ENCODE peak calls at places on chromosomes 12 and 14, in four cellular contexts. V, M, B and A are unnamed samples. For H3K4me1, the result is how much of the 10 kb centered on the place peaks cover.

GRCh38 chr12:20300457-20300856 is 67.9 kb upstream of the PDE3A start:
- DNase-seq in V (no peak), M (no peak), B (no peak), A (no peak)

GRCh38 chr12:49345048-49345839 is 1.4 kb upstream of the DNAJC22 start:
- DNase-seq in V (no peak), M (peak), B (no peak), A (peak)

GRCh38 chr14:76770521-76771431 is 9.5 kb downstream of the VASH1 start:
- DNase-seq in V (no peak), M (peak), B (no peak), A (no peak)

GRCh38 chr12:110917961-110918360 is 2.4 kb downstream of the MYL2 start:
- DNase-seq in V (no peak), M (no peak), B (no peak), A (no peak)

GRCh38 chr14:39034481-39035296 is 68.3 kb downstream of the SEC23A start:
- DNase-seq in V (no peak), M (no peak), B (peak), A (no peak)

GRCh38 chr12:54749191-54749818 is 101.1 kb upstream of the DCD start:
- DNase-seq in V (no peak), M (no peak), B (peak), A (peak)

GRCh38 chr12:1471224-1471623 is 123.2 kb downstream of the FBXL14 start:
- DNase-seq in V (no peak), M (no peak), B (no peak), A (no peak)

GRCh38 chr12:100024974-100025555 is 40.3 kb upstream of the ANKS1B start:
- DNase-seq in V (no peak), M (no peak), B (no peak), A (no peak)

GRCh38 chr14:76775159-76775694 is 14.0 kb downstream of the VASH1 start:
- DNase-seq in V (no peak), M (peak), B (no peak), A (no peak)

GRCh38 chr14:57921377-57921776 is 55.5 kb upstream of the SLC35F4 start:
- DNase-seq in V (no peak), M (no peak), B (no peak), A (no peak)

GRCh38 chr14:96631621-96632362 is 129.6 kb downstream of the PAPOLA start:
- DNase-seq in V (no peak), M (peak), B (no peak), A (no peak)

GRCh38 chr12:10213168-10214130 is 772 bp downstream of the GABARAPL1 start:
- DNase-seq in V (peak), M (peak), B (peak), A (peak)

GRCh38 chr14:31084385-31084784 is 58.2 kb upstream of the STRN3 start:
- DNase-seq in V (no peak), M (no peak), B (no peak), A (peak)

GRCh38 chr12:12896261-12896660 is 4.9 kb downstream of the GPRC5A start:
- DNase-seq in V (no peak), M (no peak), B (peak), A (no peak)

GRCh38 chr14:99768381-99768780 is 24.8 kb upstream of the EML1 start:
- DNase-seq in V (no peak), M (peak), B (no peak), A (no peak)

GRCh38 chr12:97716356-97716755 is 253.8 kb downstream of the RMST start:
- DNase-seq in V (no peak), M (no peak), B (peak), A (no peak)

GRCh38 chr12:117188961-117189724 is 1.1 kb downstream of the FBXO21 start:
- DNase-seq in V (no peak), M (no peak), B (peak), A (peak)

GRCh38 chr12:75390156-75390898 is 562 bp upstream of the GLIPR1L2 start:
- DNase-seq in V (no peak), M (no peak), B (no peak), A (no peak)

GRCh38 chr14:69708586-69709169 is 58.3 kb upstream of the SRSF5 start:
- DNase-seq in V (no peak), M (no peak), B (no peak), A (no peak)

GRCh38 chr14:90732723-90733122 is 83.5 kb downstream of the TTC7B start:
- DNase-seq in V (no peak), M (no peak), B (no peak), A (no peak)

GRCh38 chr12:95532851-95533250 is 18.4 kb downstream of the USP44 start:
- DNase-seq in V (no peak), M (no peak), B (peak), A (no peak)

GRCh38 chr12:92469837-92470236 is 233.0 kb upstream of the PLEKHG7 start:
- DNase-seq in V (no peak), M (no peak), B (peak), A (peak)

GRCh38 chr12:116274552-116275375 is 2.7 kb downstream of the MED13L start:
- DNase-seq in V (no peak), M (no peak), B (no peak), A (no peak)

GRCh38 chr12:52193991-52194390 is 2.2 kb upstream of the KRT80 start:
- DNase-seq in V (no peak), M (no peak), B (peak), A (peak)

GRCh38 chr12:126966498-126966897 is 1300.5 kb upstream of the TMEM132C start:
- DNase-seq in V (no peak), M (no peak), B (no peak), A (no peak)

GRCh38 chr12:132710062-132710421 is 600 bp upstream of the PGAM5 start:
- DNase-seq in V (peak), M (no peak), B (no peak), A (no peak)

GRCh38 chr14:93047661-93048060 is 68.1 kb downstream of the ITPK1 start:
- DNase-seq in V (peak), M (peak), B (no peak), A (no peak)

GRCh38 chr14:33959692-33960151 is 8.8 kb upstream of the EGLN3 start:
- DNase-seq in V (no peak), M (no peak), B (no peak), A (no peak)

GRCh38 chr12:115313929-115314328 is 630.0 kb upstream of the TBX3 start:
- DNase-seq in V (no peak), M (no peak), B (no peak), A (no peak)

GRCh38 chr12:75852143-75852542 is 179.4 kb downstream of the PHLDA1 start:
- DNase-seq in V (no peak), M (no peak), B (no peak), A (peak)

GRCh38 chr12:1319215-1319614 is 275.2 kb downstream of the FBXL14 start:
- DNase-seq in V (no peak), M (no peak), B (peak), A (no peak)

GRCh38 chr14:99524804-99525698 is 43.8 kb downstream of the CCNK start:
- DNase-seq in V (peak), M (no peak), B (peak), A (no peak)

GRCh38 chr12:2654741-2655140 is 140.0 kb upstream of the FKBP4 start:
- DNase-seq in V (no peak), M (no peak), B (no peak), A (no peak)

GRCh38 chr14:76396714-76397187 is 20.8 kb downstream of the ESRRB start:
- DNase-seq in V (no peak), M (no peak), B (no peak), A (peak)

GRCh38 chr14:32109676-32110075 is 32.6 kb downstream of the ARHGAP5 start:
- DNase-seq in V (no peak), M (no peak), B (peak), A (no peak)

GRCh38 chr12:130088509-130088908 is 73.8 kb upstream of the FZD10 start:
- DNase-seq in V (no peak), M (no peak), B (no peak), A (no peak)

GRCh38 chr14:92316937-92317336 is 6.0 kb upstream of the SLC24A4 start:
- DNase-seq in V (no peak), M (no peak), B (no peak), A (no peak)

GRCh38 chr14:99508896-99509629 is 27.9 kb downstream of the CCNK start:
- DNase-seq in V (peak), M (no peak), B (no peak), A (no peak)

DNA sequence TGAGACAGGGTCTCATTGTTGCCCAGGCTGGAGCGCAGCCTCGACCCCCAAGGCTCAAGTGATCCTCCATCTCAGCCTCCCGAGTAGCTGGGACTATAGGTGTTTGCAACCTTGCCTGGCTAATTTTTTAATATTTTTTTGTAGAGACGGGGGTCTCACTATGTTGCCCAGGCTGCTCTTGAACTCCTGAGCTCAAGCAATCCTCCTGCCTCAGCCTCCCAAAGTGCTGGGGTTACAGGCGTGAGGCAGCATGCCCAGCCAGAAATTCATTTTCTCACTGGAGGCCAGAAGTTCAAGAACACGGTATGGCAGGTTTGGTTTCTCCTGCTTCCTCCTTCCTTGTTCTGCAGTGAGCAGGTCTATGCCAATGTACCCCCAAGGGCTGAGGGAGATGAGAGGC is 3.7 kb downstream of the RNASE1 start:
- DNase-seq in V (no peak), M (no peak), B (no peak), A (no peak)
- H3K4me1 ChIP-seq in V (half or more), M (under half), B (under half), A (under half)

GRCh38 chr12:109581334-109581691 is 7.7 kb downstream of the MVK start:
- DNase-seq in V (peak), M (no peak), B (no peak), A (no peak)

GRCh38 chr12:109581856-109582255 is 8.3 kb downstream of the MVK start:
- DNase-seq in V (peak), M (no peak), B (peak), A (peak)

GRCh38 chr12:109580684-109581333 is 7.2 kb downstream of the MVK start:
- DNase-seq in V (peak), M (no peak), B (no peak), A (peak)

GRCh38 chr12:109583733-109584132 is 10.1 kb downstream of the MVK start:
- DNase-seq in V (no peak), M (no peak), B (no peak), A (no peak)

DNA sequence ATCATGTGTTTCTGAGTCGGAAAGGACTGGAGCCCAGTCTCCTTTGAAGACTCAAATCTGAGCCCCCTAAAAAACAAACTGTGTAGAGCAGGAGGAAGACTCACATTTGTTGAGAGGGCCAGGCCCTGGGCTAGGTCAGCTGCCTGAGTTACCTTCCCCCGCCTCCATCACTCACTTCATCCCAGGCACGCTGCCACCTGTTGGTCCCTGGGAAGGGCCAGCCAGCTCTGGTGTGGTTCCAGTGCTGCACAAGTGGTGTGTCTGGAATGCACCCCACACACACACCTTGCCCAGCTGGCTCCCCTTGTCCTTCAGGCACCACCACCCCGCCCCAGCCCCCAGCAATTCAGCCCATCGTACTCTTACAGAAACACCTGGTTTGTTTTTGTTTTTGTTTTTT is 9.0 kb downstream of the MVK start:
- DNase-seq in V (peak), M (no peak), B (no peak), A (peak)
- TF ChIP-seq CTCF in V (no peak), M (no peak), B (no peak), A (no peak)

GRCh38 chr12:46389130-46389616 is 16.6 kb upstream of the SLC38A2 start:
- DNase-seq in V (no peak), M (peak), B (peak), A (no peak)
- H3K4me1 ChIP-seq in V (half or more), M (under half), B (under half), A (half or more)

GRCh38 chr12:87953257-87953860 is 75.8 kb downstream of the C12orf50 start:
- DNase-seq in V (no peak), M (no peak), B (peak), A (peak)
- TF ChIP-seq CTCF in V (peak), M (peak), B (peak), A (peak)